ENCODE peak calls at places on chromosomes 13 and 19, in ten cellular contexts. Q is GM03348; C is stimulated activated CD8-positive, alpha-beta memory T cell treated with anti-CD3 and anti-CD28 coated beads, Interleukin-4, amount 100 ng/mL, for 24 hours; T is NAMALWA; A is IMR-90; G is NCI-H774; W is anterior cingulate cortex; S is left cardiac atrium; D is Calu3; K is amygdala. O is an unnamed sample.

GRCh38 chr13:72657379-72657778 is 70.0 kb downstream of the MZT1 start:
- DNase-seq in Q (no peak), C (no peak), T (no peak), A (no peak), G (no peak), W (no peak), S (no peak), D (no peak), K (no peak), O (no peak)

GRCh38 chr13:37209621-37210020 is 104.2 kb upstream of the CSNK1A1L start:
- DNase-seq in Q (peak), C (no peak), T (no peak), A (peak), G (no peak), W (no peak), S (no peak), D (no peak), K (no peak), O (no peak)

GRCh38 chr19:34556500-34556899 is 74.9 kb downstream of the WTIP start:
- DNase-seq in Q (no peak), C (no peak), T (peak), A (no peak), G (no peak), W (no peak), S (no peak), D (peak), K (no peak), O (no peak)

GRCh38 chr19:7925171-7925837 is 631 bp downstream of the CTXN1 start:
- DNase-seq in Q (peak), C (peak), T (peak), A (peak), G (peak), W (no peak), S (peak), D (peak), K (peak), O (peak)

GRCh38 chr13:32783067-32783466 is 196.8 kb downstream of the PDS5B start:
- DNase-seq in Q (no peak), C (no peak), T (no peak), A (peak), G (no peak), W (no peak), S (no peak), D (no peak), K (no peak), O (no peak)

GRCh38 chr13:38769526-38769925 is 82.6 kb downstream of the FREM2 start:
- DNase-seq in Q (no peak), C (no peak), T (no peak), A (no peak), G (no peak), W (no peak), S (no peak), D (no peak), K (no peak), O (no peak)

GRCh38 chr13:71760226-71760591 is 106.8 kb downstream of the DACH1 start:
- DNase-seq in Q (no peak), C (no peak), T (no peak), A (no peak), G (no peak), W (no peak), S (no peak), D (no peak), K (no peak), O (no peak)

GRCh38 chr13:97855570-97855970 is 97.9 kb upstream of the IPO5 start:
- DNase-seq in Q (peak), C (no peak), T (peak), A (peak), G (peak), W (no peak), S (peak), D (peak), K (peak), O (no peak)

GRCh38 chr19:51514866-51515481 is 13.4 kb upstream of the SIGLEC12 start:
- DNase-seq in Q (peak), C (no peak), T (peak), A (peak), G (peak), W (no peak), S (no peak), D (peak), K (no peak), O (peak)

GRCh38 chr19:3821857-3822364 is 35.7 kb upstream of the MATK start:
- DNase-seq in Q (peak), C (peak), T (peak), A (peak), G (peak), W (no peak), S (peak), D (peak), K (peak), O (peak)

GRCh38 chr19:12965017-12965811 is 4.2 kb upstream of the DAND5 start:
- DNase-seq in Q (peak), C (peak), T (peak), A (peak), G (peak), W (peak), S (peak), D (peak), K (peak), O (peak)

GRCh38 chr13:33512880-33513554 is 227.5 kb upstream of the STARD13 start:
- DNase-seq in Q (no peak), C (no peak), T (no peak), A (peak), G (no peak), W (no peak), S (no peak), D (no peak), K (no peak), O (no peak)

GRCh38 chr13:19658192-19658591 is 24.7 kb downstream of the MPHOSPH8 start:
- DNase-seq in Q (no peak), C (no peak), T (no peak), A (no peak), G (no peak), W (no peak), S (no peak), D (no peak), K (no peak), O (no peak)

GRCh38 chr19:34017024-34017423 is 155.3 kb upstream of the LSM14A start:
- DNase-seq in Q (no peak), C (no peak), T (peak), A (no peak), G (no peak), W (no peak), S (no peak), D (no peak), K (no peak), O (no peak)

GRCh38 chr13:20035130-20035529 is 76.6 kb downstream of the ZMYM2 start:
- DNase-seq in Q (no peak), C (no peak), T (no peak), A (no peak), G (no peak), W (no peak), S (no peak), D (no peak), K (no peak), O (no peak)

GRCh38 chr19:49807174-49807830 is 5.8 kb downstream of the FUZ start:
- DNase-seq in Q (no peak), C (no peak), T (peak), A (no peak), G (no peak), W (no peak), S (no peak), D (no peak), K (no peak), O (no peak)

GRCh38 chr13:84491952-84492351 is 609.7 kb upstream of the SLITRK1 start:
- DNase-seq in Q (no peak), C (no peak), T (no peak), A (no peak), G (no peak), W (no peak), S (no peak), D (no peak), K (no peak), O (no peak)

GRCh38 chr13:76677047-76677446 is 209.2 kb downstream of the KCTD12 start:
- DNase-seq in Q (peak), C (no peak), T (no peak), A (peak), G (no peak), W (no peak), S (peak), D (no peak), K (no peak), O (no peak)

GRCh38 chr19:1825909-1826556 is 14.0 kb upstream of the ATP8B3 start:
- DNase-seq in Q (peak), C (peak), T (peak), A (peak), G (peak), W (peak), S (peak), D (peak), K (peak), O (peak)

GRCh38 chr19:39436350-39436716 is 584 bp upstream of the RPS16 start:
- DNase-seq in Q (peak), C (no peak), T (no peak), A (no peak), G (no peak), W (no peak), S (no peak), D (no peak), K (no peak), O (no peak)

GRCh38 chr13:114078501-114079451 is 53.6 kb downstream of the RASA3 start:
- DNase-seq in Q (peak), C (no peak), T (no peak), A (peak), G (no peak), W (no peak), S (peak), D (no peak), K (no peak), O (no peak)

GRCh38 chr13:72205773-72206172 is 338.8 kb upstream of the DACH1 start:
- DNase-seq in Q (no peak), C (no peak), T (no peak), A (no peak), G (no peak), W (no peak), S (no peak), D (no peak), K (no peak), O (no peak)

GRCh38 chr19:5903502-5904301 is at the start of gene NDUFA11:
- DNase-seq in Q (peak), C (peak), T (peak), A (peak), G (peak), W (peak), S (peak), D (peak), K (peak), O (peak)

O was measured in CD4-positive, alpha-beta T cell.